ENCODE peak calls at places on chromosomes 1 and 21, in six cellular contexts. One of them, this sample, is unnamed.
A peak's percentile ranks its signal among the peaks of the same experiment; 100 is the strongest.

GRCh38 chr21:26293291-26293946 is 122.8 kb upstream of the APP start:
- DNase-seq in IMR-90: no peak
- DNase-seq in left ventricle myocardium inferior: no peak
- DNase-seq in neural progenitor cell: no peak
- DNase-seq in fibroblast of mammary gland: no peak
- DNase-seq in tibial artery: no peak
- DNase-seq in this sample: no peak

GRCh38 chr1:160046494-160047115 is 14.8 kb upstream of the PIGM start:
- DNase-seq in left ventricle myocardium inferior: peak; percentile 40
- DNase-seq in tibial artery: peak; percentile 73
- DNase-seq in fibroblast of mammary gland: peak; percentile 51
- DNase-seq in IMR-90: peak; percentile 21
- DNase-seq in neural progenitor cell: peak; percentile 80
- DNase-seq in this sample: peak; percentile 45

GRCh38 chr1:234553241-234554156 is 56.5 kb downstream of the IRF2BP2 start:
- DNase-seq in neural progenitor cell: no peak
- DNase-seq in fibroblast of mammary gland: peak; percentile 86
- DNase-seq in IMR-90: peak; percentile 94
- DNase-seq in tibial artery: no peak
- DNase-seq in left ventricle myocardium inferior: no peak
- DNase-seq in this sample: no peak

GRCh38 chr1:15952317-15953258 is 23.3 kb downstream of the ZBTB17 start:
- DNase-seq in neural progenitor cell: peak; percentile 33
- DNase-seq in left ventricle myocardium inferior: no peak
- DNase-seq in IMR-90: peak; percentile 99
- DNase-seq in tibial artery: peak; percentile 67
- DNase-seq in fibroblast of mammary gland: peak; percentile 96
- DNase-seq in this sample: no peak

GRCh38 chr1:115648717-115649691 is 7.2 kb downstream of the VANGL1 start:
- DNase-seq in tibial artery: no peak
- DNase-seq in neural progenitor cell: no peak
- DNase-seq in left ventricle myocardium inferior: no peak
- DNase-seq in fibroblast of mammary gland: no peak
- DNase-seq in IMR-90: no peak
- DNase-seq in this sample: peak; percentile 90

GRCh38 chr1:171457412-171457811 is 27.9 kb upstream of the PRRC2C start:
- DNase-seq in left ventricle myocardium inferior: no peak
- DNase-seq in tibial artery: no peak
- DNase-seq in IMR-90: peak; percentile 60
- DNase-seq in neural progenitor cell: peak; percentile 4
- DNase-seq in fibroblast of mammary gland: peak; percentile 81
- DNase-seq in this sample: no peak

GRCh38 chr21:33578214-33578613 is 10.3 kb downstream of the DONSON start:
- DNase-seq in IMR-90: peak; percentile 76
- DNase-seq in neural progenitor cell: no peak
- DNase-seq in tibial artery: no peak
- DNase-seq in left ventricle myocardium inferior: no peak
- DNase-seq in fibroblast of mammary gland: peak; percentile 58
- DNase-seq in this sample: no peak

GRCh38 chr21:46099476-46099875 is 1.6 kb downstream of the COL6A2 start:
- DNase-seq in left ventricle myocardium inferior: peak; percentile 41
- DNase-seq in tibial artery: peak; percentile 75
- DNase-seq in fibroblast of mammary gland: peak; percentile 52
- DNase-seq in IMR-90: peak; percentile 34
- DNase-seq in neural progenitor cell: peak; percentile 34
- DNase-seq in this sample: no peak

GRCh38 chr1:184900507-184900906 is 73.8 kb downstream of the NIBAN1 start:
- DNase-seq in fibroblast of mammary gland: no peak
- DNase-seq in tibial artery: no peak
- DNase-seq in neural progenitor cell: no peak
- DNase-seq in IMR-90: no peak
- DNase-seq in left ventricle myocardium inferior: no peak
- DNase-seq in this sample: no peak

GRCh38 chr1:15802234-15802965 is 5.0 kb downstream of the UQCRHL start:
- DNase-seq in tibial artery: no peak
- DNase-seq in left ventricle myocardium inferior: no peak
- DNase-seq in IMR-90: peak; percentile 28
- DNase-seq in fibroblast of mammary gland: no peak
- DNase-seq in neural progenitor cell: no peak
- DNase-seq in this sample: no peak

GRCh38 chr1:184684285-184685077 is 70.2 kb downstream of the EDEM3 start:
- DNase-seq in neural progenitor cell: no peak
- DNase-seq in IMR-90: no peak
- DNase-seq in tibial artery: peak; percentile 72
- DNase-seq in left ventricle myocardium inferior: peak; percentile 33
- DNase-seq in fibroblast of mammary gland: peak; percentile 34
- DNase-seq in this sample: no peak

GRCh38 chr1:82901118-82901517 is 1097.8 kb downstream of the TTLL7 start:
- DNase-seq in neural progenitor cell: no peak
- DNase-seq in IMR-90: no peak
- DNase-seq in left ventricle myocardium inferior: no peak
- DNase-seq in tibial artery: no peak
- DNase-seq in fibroblast of mammary gland: no peak
- DNase-seq in this sample: no peak

GRCh38 chr1:237574536-237574935 is 316.2 kb downstream of the ZP4 start:
- DNase-seq in fibroblast of mammary gland: no peak
- DNase-seq in IMR-90: no peak
- DNase-seq in neural progenitor cell: no peak
- DNase-seq in left ventricle myocardium inferior: no peak
- DNase-seq in tibial artery: no peak
- DNase-seq in this sample: no peak

GRCh38 chr1:111656093-111657017 is 36.8 kb downstream of the RAP1A start:
- DNase-seq in left ventricle myocardium inferior: no peak
- DNase-seq in IMR-90: peak; percentile 66
- DNase-seq in fibroblast of mammary gland: peak; percentile 73
- DNase-seq in tibial artery: no peak
- DNase-seq in neural progenitor cell: peak; percentile 11
- DNase-seq in this sample: peak; percentile 57

GRCh38 chr1:153832293-153832692 is 57.1 kb downstream of the SLC27A3 start:
- DNase-seq in IMR-90: no peak
- DNase-seq in fibroblast of mammary gland: no peak
- DNase-seq in neural progenitor cell: no peak
- DNase-seq in left ventricle myocardium inferior: no peak
- DNase-seq in tibial artery: no peak
- DNase-seq in this sample: no peak

GRCh38 chr1:9816199-9816598 is 7.6 kb downstream of the CLSTN1 start:
- DNase-seq in neural progenitor cell: no peak
- DNase-seq in left ventricle myocardium inferior: no peak
- DNase-seq in fibroblast of mammary gland: peak; percentile 33
- DNase-seq in IMR-90: peak; percentile 60
- DNase-seq in tibial artery: no peak
- DNase-seq in this sample: no peak

GRCh38 chr1:150009604-150010387 is 730 bp downstream of the OTUD7B start:
- DNase-seq in tibial artery: peak; percentile 74
- DNase-seq in neural progenitor cell: peak; percentile 67
- DNase-seq in left ventricle myocardium inferior: peak; percentile 21
- DNase-seq in IMR-90: peak; percentile 90
- DNase-seq in fibroblast of mammary gland: peak; percentile 89
- DNase-seq in this sample: peak; percentile 45

GRCh38 chr1:60033066-60033465 is 40.5 kb downstream of the C1orf87 start:
- DNase-seq in IMR-90: no peak
- DNase-seq in neural progenitor cell: no peak
- DNase-seq in fibroblast of mammary gland: peak; percentile 15
- DNase-seq in left ventricle myocardium inferior: no peak
- DNase-seq in tibial artery: no peak
- DNase-seq in this sample: no peak

GRCh38 chr1:15676010-15676409 is 8.1 kb upstream of the PLEKHM2 start:
- DNase-seq in fibroblast of mammary gland: no peak
- DNase-seq in neural progenitor cell: no peak
- DNase-seq in IMR-90: no peak
- DNase-seq in left ventricle myocardium inferior: no peak
- DNase-seq in tibial artery: no peak
- DNase-seq in this sample: no peak

GRCh38 chr1:71783096-71783495 is 499.2 kb downstream of the NEGR1 start:
- DNase-seq in left ventricle myocardium inferior: no peak
- DNase-seq in fibroblast of mammary gland: no peak
- DNase-seq in tibial artery: no peak
- DNase-seq in neural progenitor cell: no peak
- DNase-seq in IMR-90: no peak
- DNase-seq in this sample: no peak

GRCh38 chr1:15089244-15089992 is 64.1 kb upstream of the TMEM51 start:
- DNase-seq in IMR-90: no peak
- DNase-seq in tibial artery: no peak
- DNase-seq in left ventricle myocardium inferior: no peak
- DNase-seq in fibroblast of mammary gland: no peak
- DNase-seq in neural progenitor cell: no peak
- DNase-seq in this sample: no peak

GRCh38 chr1:70487471-70487840 is 76.4 kb downstream of the CTH start:
- DNase-seq in tibial artery: no peak
- DNase-seq in left ventricle myocardium inferior: no peak
- DNase-seq in neural progenitor cell: no peak
- DNase-seq in fibroblast of mammary gland: no peak
- DNase-seq in IMR-90: peak; percentile 0
- DNase-seq in this sample: no peak
- H3K4me3 ChIP-seq in tibial artery: no peak overlapping the region
- H3K4me3 ChIP-seq in left ventricle myocardium inferior: no peak overlapping the region
- H3K4me3 ChIP-seq in neural progenitor cell: no peak overlapping the region
- H3K4me3 ChIP-seq in fibroblast of mammary gland: no peak overlapping the region
- H3K4me3 ChIP-seq in IMR-90: no peak overlapping the region
- H3K4me3 ChIP-seq in this sample: no peak overlapping the region

GRCh38 chr1:23814016-23814415 is 11.2 kb downstream of the HMGCL start:
- DNase-seq in IMR-90: peak; percentile 20
- DNase-seq in left ventricle myocardium inferior: no peak
- DNase-seq in neural progenitor cell: no peak
- DNase-seq in tibial artery: no peak
- DNase-seq in fibroblast of mammary gland: peak; percentile 67
- DNase-seq in this sample: no peak

GRCh38 chr1:23809751-23810171 is 9.2 kb upstream of the GALE start:
- DNase-seq in neural progenitor cell: peak; percentile 75
- DNase-seq in IMR-90: peak; percentile 51
- DNase-seq in left ventricle myocardium inferior: peak; percentile 75
- DNase-seq in fibroblast of mammary gland: peak; percentile 68
- DNase-seq in tibial artery: peak; percentile 82
- DNase-seq in this sample: peak; percentile 90

GRCh38 chr1:23816361-23816760 is 8.9 kb downstream of the HMGCL start:
- DNase-seq in fibroblast of mammary gland: no peak
- DNase-seq in neural progenitor cell: no peak
- DNase-seq in IMR-90: no peak
- DNase-seq in left ventricle myocardium inferior: no peak
- DNase-seq in tibial artery: no peak
- DNase-seq in this sample: no peak

GRCh38 chr1:23807453-23807852 is 6.9 kb upstream of the GALE start:
- DNase-seq in tibial artery: no peak
- DNase-seq in fibroblast of mammary gland: no peak
- DNase-seq in IMR-90: no peak
- DNase-seq in neural progenitor cell: no peak
- DNase-seq in left ventricle myocardium inferior: no peak
- DNase-seq in this sample: no peak

GRCh38 chr1:23810818-23811420 is 10.4 kb upstream of the GALE start:
- DNase-seq in left ventricle myocardium inferior: no peak
- DNase-seq in IMR-90: peak; percentile 16
- DNase-seq in neural progenitor cell: peak; percentile 77
- DNase-seq in fibroblast of mammary gland: peak; percentile 43
- DNase-seq in tibial artery: no peak
- DNase-seq in this sample: peak; percentile 86
- TF ChIP-seq CTCF in left ventricle myocardium inferior: peak; percentile 62
- TF ChIP-seq CTCF in IMR-90: peak; percentile 55
- TF ChIP-seq CTCF in neural progenitor cell: peak; percentile 77
- TF ChIP-seq CTCF in fibroblast of mammary gland: peak; percentile 72
- TF ChIP-seq CTCF in tibial artery: peak; percentile 39
- TF ChIP-seq CTCF in this sample: peak; percentile 93

GRCh38 chr1:39204441-39205081 is at the start of gene MACF1:
- DNase-seq in tibial artery: peak; percentile 86
- DNase-seq in neural progenitor cell: peak; percentile 62
- DNase-seq in fibroblast of mammary gland: peak; percentile 97
- DNase-seq in left ventricle myocardium inferior: peak; percentile 66
- DNase-seq in IMR-90: peak; percentile 98
- DNase-seq in this sample: peak; percentile 49
- H3K4me3 ChIP-seq in tibial artery: peak within 1 kb of the TSS; percentile 50
- H3K4me3 ChIP-seq in neural progenitor cell: peak within 1 kb of the TSS; percentile 6
- H3K4me3 ChIP-seq in fibroblast of mammary gland: peak within 1 kb of the TSS; percentile 69
- H3K4me3 ChIP-seq in left ventricle myocardium inferior: peak within 1 kb of the TSS; percentile 69
- H3K4me3 ChIP-seq in IMR-90: peak within 1 kb of the TSS; percentile 54
- H3K4me3 ChIP-seq in this sample: peak within 1 kb of the TSS; percentile 60

GRCh38 chr1:201941420-201942128 is 4.8 kb downstream of the LMOD1 start:
- DNase-seq in IMR-90: no peak
- DNase-seq in left ventricle myocardium inferior: no peak
- DNase-seq in fibroblast of mammary gland: no peak
- DNase-seq in tibial artery: no peak
- DNase-seq in neural progenitor cell: peak; percentile 96
- DNase-seq in this sample: no peak
- TF ChIP-seq CTCF in IMR-90: no peak
- TF ChIP-seq CTCF in left ventricle myocardium inferior: no peak
- TF ChIP-seq CTCF in fibroblast of mammary gland: no peak
- TF ChIP-seq CTCF in tibial artery: no peak
- TF ChIP-seq CTCF in neural progenitor cell: peak; percentile 30
- TF ChIP-seq CTCF in this sample: no peak

GRCh38 chr1:43945898-43946243 is 879 bp upstream of the IPO13 start:
- DNase-seq in tibial artery: no peak
- DNase-seq in fibroblast of mammary gland: no peak
- DNase-seq in left ventricle myocardium inferior: no peak
- DNase-seq in IMR-90: no peak
- DNase-seq in neural progenitor cell: no peak
- DNase-seq in this sample: no peak
- H3K4me3 ChIP-seq in tibial artery: peak overlapping the region; percentile 74
- H3K4me3 ChIP-seq in fibroblast of mammary gland: peak overlapping the region; percentile 87
- H3K4me3 ChIP-seq in left ventricle myocardium inferior: peak overlapping the region; percentile 85
- H3K4me3 ChIP-seq in IMR-90: peak overlapping the region; percentile 67
- H3K4me3 ChIP-seq in neural progenitor cell: peak overlapping the region; percentile 75
- H3K4me3 ChIP-seq in this sample: peak overlapping the region; percentile 80

DNA sequence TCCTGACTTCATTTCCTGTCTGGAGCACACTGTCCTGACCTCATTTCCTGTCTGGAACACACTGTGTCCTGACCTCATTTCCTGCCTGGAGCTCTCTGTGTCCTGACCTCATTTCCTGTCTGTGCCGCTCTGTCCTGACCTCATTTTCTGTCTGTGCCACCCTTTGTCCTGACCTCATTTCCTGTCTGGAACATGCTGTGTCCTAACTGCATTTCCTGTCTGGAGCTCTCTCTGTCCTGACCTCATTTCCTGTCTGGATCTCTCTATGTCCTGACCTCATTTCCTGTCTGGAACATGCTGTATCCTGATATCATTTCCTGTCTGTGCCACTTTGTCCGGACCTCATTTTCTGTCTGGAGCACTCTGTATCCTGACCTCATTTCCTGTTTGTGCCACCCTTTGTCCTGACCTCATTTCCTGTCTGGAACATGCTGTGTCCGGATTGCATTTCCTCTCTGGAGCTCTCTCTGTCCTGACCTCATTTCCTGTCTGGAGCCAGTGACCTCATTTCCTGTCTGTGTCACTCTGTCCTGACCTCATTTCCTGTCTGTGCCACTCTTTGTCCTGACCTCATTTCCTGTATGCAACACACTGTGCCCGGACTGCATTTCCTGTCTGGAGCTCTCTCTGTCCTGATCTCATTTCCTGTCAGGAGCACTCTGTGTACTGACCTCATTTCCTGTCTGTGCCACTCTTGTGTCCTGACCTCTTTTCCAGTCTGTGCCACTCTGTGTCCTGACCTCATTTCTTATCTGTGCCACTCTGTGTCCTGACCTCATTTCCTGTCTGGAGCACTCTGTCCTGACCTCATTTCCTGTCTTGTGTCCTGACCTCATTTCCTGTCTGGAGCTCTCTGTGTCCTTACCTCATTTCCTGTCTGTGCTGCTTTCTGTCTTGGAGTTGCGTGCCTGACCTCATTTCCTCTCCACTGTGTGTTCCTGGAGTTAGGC is 27.6 kb downstream of the SKI start:
- DNase-seq in IMR-90: peak; percentile 73
- DNase-seq in fibroblast of mammary gland: peak; percentile 84
- DNase-seq in tibial artery: no peak
- DNase-seq in neural progenitor cell: no peak
- DNase-seq in left ventricle myocardium inferior: no peak
- DNase-seq in this sample: peak; percentile 80
- TF ChIP-seq CTCF in IMR-90: no peak
- TF ChIP-seq CTCF in fibroblast of mammary gland: no peak
- TF ChIP-seq CTCF in tibial artery: no peak
- TF ChIP-seq CTCF in neural progenitor cell: no peak
- TF ChIP-seq CTCF in left ventricle myocardium inferior: no peak
- TF ChIP-seq CTCF in this sample: no peak

GRCh38 chr1:19918057-19918456 is 5.4 kb downstream of the PLA2G2E start:
- DNase-seq in fibroblast of mammary gland: peak; percentile 80
- DNase-seq in IMR-90: peak; percentile 79
- DNase-seq in left ventricle myocardium inferior: peak; percentile 78
- DNase-seq in tibial artery: peak; percentile 85
- DNase-seq in neural progenitor cell: peak; percentile 91
- DNase-seq in this sample: peak; percentile 86
- H3K4me3 ChIP-seq in fibroblast of mammary gland: no peak overlapping the region
- H3K4me3 ChIP-seq in IMR-90: no peak overlapping the region
- H3K4me3 ChIP-seq in left ventricle myocardium inferior: no peak overlapping the region
- H3K4me3 ChIP-seq in tibial artery: no peak overlapping the region
- H3K4me3 ChIP-seq in neural progenitor cell: no peak overlapping the region
- H3K4me3 ChIP-seq in this sample: no peak overlapping the region